ENCODE peak calls at places on chromosomes 6 and 20, in eight cellular contexts. J is mesothelial cell of epicardium, A is HT1080, Z is Kasumi-1, T is glutamatergic neuron, B is HAP-1, N is neural crest cell, I is mammary epithelial cell. G is an unnamed sample.

GRCh38 chr6:33160728-33161323 is 31.4 kb downstream of the COL11A2 start:
- DNase-seq in N (no peak), T (no peak), Z (no peak), B (peak), A (peak), J (no peak), I (peak), G (no peak)

GRCh38 chr6:39389372-39389767 is 66.9 kb upstream of the KCNK16 start:
- DNase-seq in N (no peak), B (no peak), T (no peak), I (no peak), J (no peak), Z (no peak), A (peak), G (no peak)

GRCh38 chr6:52065621-52066020 is 21.8 kb downstream of the PKHD1 start:
- DNase-seq in N (no peak), A (peak), B (no peak), J (no peak), I (peak), Z (no peak), T (no peak), G (no peak)

GRCh38 chr6:46651766-46652165 is 852 bp downstream of the CYP39A1 start:
- DNase-seq in I (peak), B (no peak), A (no peak), N (no peak), J (no peak), Z (no peak), T (no peak), G (no peak)

GRCh38 chr6:156779206-156780116 is 2.3 kb downstream of the ARID1B start:
- DNase-seq in A (no peak), T (peak), I (peak), N (peak), Z (peak), B (peak), J (no peak), G (peak)

GRCh38 chr20:40869416-40870147 is 159.0 kb upstream of the TOP1 start:
- DNase-seq in A (no peak), T (peak), I (no peak), B (no peak), J (no peak), Z (no peak), N (no peak), G (no peak)

GRCh38 chr20:24662756-24663399 is 193.4 kb downstream of the SYNDIG1 start:
- DNase-seq in B (no peak), A (no peak), I (no peak), Z (no peak), T (no peak), N (no peak), J (no peak), G (no peak)

GRCh38 chr6:170247178-170247701 is 43.6 kb downstream of the DLL1 start:
- DNase-seq in A (no peak), Z (no peak), J (no peak), B (no peak), T (no peak), I (peak), N (no peak), G (no peak)

GRCh38 chr6:120055071-120055470 is 705.5 kb upstream of the MAN1A1 start:
- DNase-seq in T (peak), N (no peak), I (no peak), A (no peak), Z (no peak), B (no peak), J (no peak), G (no peak)

GRCh38 chr6:157944983-157945931 is 36.4 kb upstream of the SYNJ2 start:
- DNase-seq in J (no peak), N (no peak), I (no peak), A (no peak), T (no peak), B (no peak), Z (no peak), G (no peak)

GRCh38 chr20:57094991-57095390 is 171.4 kb downstream of the BMP7 start:
- DNase-seq in J (no peak), A (no peak), Z (no peak), T (no peak), I (no peak), B (no peak), N (no peak), G (no peak)

GRCh38 chr6:113833537-113833936 is 23.6 kb upstream of the MARCKS start:
- DNase-seq in J (no peak), I (peak), A (peak), N (no peak), T (no peak), Z (no peak), B (no peak), G (no peak)

G was measured in left lobe of liver.